ENCODE peak calls at places on chromosomes 11 and 22, in seven cellular contexts. V is fibroblast of the conjunctiva; Z is IMR-90; G is activated CD8-positive, alpha-beta memory T cell treated with anti-CD3 and anti-CD28 coated beads, Interleukin-2, amount 50 U/mL, for 48 hours; T is HEK293T; W is coronary artery; O is heart right ventricle. B is an unnamed sample.

GRCh38 chr11:123942413-123942812 is 1.2 kb downstream of the OR6T1 start:
- DNase-seq in G (no peak), V (no peak), W (no peak), O (no peak), Z (no peak), T (no peak), B (no peak)

GRCh38 chr11:103257360-103257759 is 148.1 kb downstream of the DYNC2H1 start:
- DNase-seq in W (no peak), Z (peak), T (peak), G (no peak), V (peak), O (no peak), B (no peak)

GRCh38 chr11:88103337-88104206 is 71.7 kb downstream of the RAB38 start:
- DNase-seq in Z (peak), W (no peak), V (peak), G (peak), O (no peak), T (peak), B (peak)

GRCh38 chr11:45507916-45508315 is 157.5 kb downstream of the CHST1 start:
- DNase-seq in G (peak), V (no peak), W (peak), Z (no peak), O (no peak), T (no peak), B (no peak)

GRCh38 chr11:42777776-42778175 is 534.0 kb upstream of the API5 start:
- DNase-seq in T (no peak), V (no peak), W (no peak), O (no peak), G (no peak), Z (no peak), B (no peak)

GRCh38 chr11:110777765-110778164 is 65.5 kb upstream of the ARHGAP20 start:
- DNase-seq in O (no peak), W (no peak), G (no peak), T (no peak), V (peak), Z (peak), B (no peak)

GRCh38 chr11:130413383-130414106 is 14.9 kb downstream of the ADAMTS8 start:
- DNase-seq in T (no peak), Z (peak), V (peak), O (no peak), W (no peak), G (no peak), B (no peak)

GRCh38 chr11:2481253-2481652 is 36.4 kb downstream of the KCNQ1 start:
- DNase-seq in Z (no peak), G (no peak), T (no peak), V (no peak), W (no peak), O (no peak), B (no peak)

GRCh38 chr11:103800406-103801114 is 235.9 kb upstream of the DDI1 start:
- DNase-seq in Z (no peak), O (no peak), G (no peak), W (no peak), V (no peak), T (no peak), B (no peak)

GRCh38 chr22:43550024-43550620 is 138.3 kb downstream of the MPPED1 start:
- DNase-seq in T (no peak), Z (no peak), O (no peak), V (no peak), W (peak), G (peak), B (no peak)

GRCh38 chr11:86918943-86919342 is 36.3 kb downstream of the FZD4 start:
- DNase-seq in T (no peak), G (no peak), W (no peak), V (no peak), Z (no peak), O (no peak), B (no peak)

GRCh38 chr11:92776676-92777075 is 192.8 kb upstream of the MTNR1B start:
- DNase-seq in T (no peak), W (no peak), V (no peak), G (no peak), O (no peak), Z (no peak), B (no peak)

GRCh38 chr11:22337571-22338464 is at the start of gene SLC17A6:
- DNase-seq in G (no peak), O (no peak), Z (peak), V (no peak), W (no peak), T (peak), B (no peak)

GRCh38 chr11:2135018-2135569 is 4.1 kb downstream of the IGF2 start:
- DNase-seq in O (peak), W (no peak), Z (no peak), G (no peak), T (no peak), V (no peak), B (no peak)

GRCh38 chr11:15055620-15056356 is 17.6 kb upstream of the CALCB start:
- DNase-seq in W (no peak), Z (no peak), T (no peak), G (no peak), V (no peak), O (no peak), B (no peak)

GRCh38 chr22:45688606-45689080 is 17.0 kb downstream of the ATXN10 start:
- DNase-seq in V (peak), T (no peak), W (no peak), Z (peak), O (no peak), G (no peak), B (no peak)

GRCh38 chr11:70104961-70105360 is 26.8 kb downstream of the ANO1 start:
- DNase-seq in Z (no peak), T (no peak), O (no peak), W (no peak), G (no peak), V (no peak), B (no peak)

GRCh38 chr22:26821854-26822253 is 164.5 kb downstream of the MIAT start:
- DNase-seq in O (no peak), Z (no peak), G (no peak), V (no peak), W (no peak), T (no peak), B (no peak)

GRCh38 chr11:17263803-17264202 is 12.7 kb upstream of the NUCB2 start:
- DNase-seq in O (no peak), W (no peak), V (no peak), T (no peak), G (no peak), Z (peak), B (no peak)

GRCh38 chr11:118450451-118450850 is 14.2 kb downstream of the KMT2A start:
- DNase-seq in G (no peak), O (no peak), V (no peak), T (no peak), W (no peak), Z (no peak), B (no peak)

GRCh38 chr11:73983764-73984543 is 1.3 kb upstream of the UCP2 start:
- DNase-seq in V (no peak), G (peak), O (no peak), Z (no peak), W (no peak), T (peak), B (no peak)

B was measured in germinal center.